ENCODE peak calls at places on chromosome 17, in seven cellular contexts. A is A549; O is stimulated activated CD4-positive, alpha-beta T cell treated with anti-CD3 and anti-CD28 coated beads, Interleukin-15, amount 100 ng/mL, for 1 hour; S is ovary; T is gastrocnemius medialis; G is activated gamma-delta T cell treated with Interleukin-2 at 50 U/mL for 16 hours; H is AG04450. Y is an unnamed sample.
A peak's percentile ranks its signal among the peaks of the same experiment; 100 is the strongest.

GRCh38 chr17:73308017-73308823 is 3.6 kb downstream of the CDC42EP4 start:
- DNase-seq in H (no peak), T (peak; percentile 65), G (no peak), O (no peak), A (peak; percentile 92), S (peak; percentile 93), Y (no peak)

GRCh38 chr17:77164483-77165030 is 23.8 kb downstream of the SEC14L1 start:
- DNase-seq in A (no peak), G (no peak), T (no peak), O (no peak), H (no peak), S (no peak), Y (no peak)

GRCh38 chr17:66371561-66371960 is 69.1 kb downstream of the PRKCA start:
- DNase-seq in S (no peak), A (no peak), O (no peak), T (no peak), G (no peak), H (no peak), Y (no peak)

GRCh38 chr17:60422162-60422665 is at the start of gene CHCT1:
- DNase-seq in A (no peak), T (no peak), S (peak; percentile 17), O (no peak), G (no peak), H (no peak), Y (no peak)

GRCh38 chr17:78492116-78492799 is 84.9 kb downstream of the DNAH17 start:
- DNase-seq in O (no peak), T (no peak), H (no peak), G (no peak), S (no peak), A (no peak), Y (no peak)

GRCh38 chr17:9259419-9259818 is 238.1 kb downstream of the NTN1 start:
- DNase-seq in S (no peak), A (no peak), O (no peak), H (no peak), T (no peak), G (no peak), Y (no peak)

GRCh38 chr17:46739982-46740381 is 78.5 kb downstream of the WNT3 start:
- DNase-seq in H (no peak), S (no peak), T (no peak), G (no peak), O (no peak), A (no peak), Y (no peak)

GRCh38 chr17:54891176-54891821 is 9.4 kb upstream of the TOM1L1 start:
- DNase-seq in S (no peak), H (peak; percentile 57), T (no peak), A (peak; percentile 80), G (no peak), O (no peak), Y (no peak)

GRCh38 chr17:77233635-77234334 is 93.0 kb downstream of the SEC14L1 start:
- DNase-seq in T (peak; percentile 40), S (no peak), G (no peak), O (no peak), H (peak; percentile 88), A (peak; percentile 77), Y (no peak)

GRCh38 chr17:75069783-75070182 is 18.0 kb upstream of the SLC16A5 start:
- DNase-seq in O (no peak), S (no peak), G (no peak), T (no peak), H (no peak), A (peak; percentile 78), Y (no peak)

GRCh38 chr17:39186481-39187002 is 10.9 kb downstream of the CACNB1 start:
- DNase-seq in G (no peak), S (no peak), T (no peak), H (no peak), O (no peak), A (no peak), Y (no peak)

GRCh38 chr17:57242148-57242547 is 14.2 kb upstream of the MSI2 start:
- DNase-seq in A (no peak), T (peak; percentile 81), S (peak; percentile 42), O (no peak), H (no peak), G (no peak), Y (no peak)

GRCh38 chr17:67466251-67466650 is 89.2 kb downstream of the PITPNC1 start:
- DNase-seq in A (no peak), T (no peak), O (no peak), H (no peak), S (no peak), G (no peak), Y (no peak)

GRCh38 chr17:12566281-12567002 is 99.2 kb upstream of the MYOCD start:
- DNase-seq in A (no peak), G (no peak), O (no peak), S (no peak), T (no peak), H (no peak), Y (no peak)

GRCh38 chr17:8807070-8807550 is 7.9 kb upstream of the MFSD6L start:
- DNase-seq in G (no peak), S (no peak), H (no peak), A (no peak), T (no peak), O (no peak), Y (no peak)

GRCh38 chr17:80773243-80773991 is 218.2 kb upstream of the CHMP6 start:
- DNase-seq in S (no peak), O (no peak), T (peak; percentile 95), H (no peak), G (no peak), A (no peak), Y (no peak)

GRCh38 chr17:68346448-68346847 is 55.2 kb downstream of the ARSG start:
- DNase-seq in H (no peak), S (no peak), A (no peak), T (no peak), O (peak; percentile 52), G (peak; percentile 66), Y (peak; percentile 58)

GRCh38 chr17:82875418-82875856 is 35.6 kb upstream of the ZNF750 start:
- DNase-seq in G (no peak), S (no peak), T (no peak), O (no peak), H (no peak), A (no peak), Y (no peak)

GRCh38 chr17:8976638-8977037 is 11.1 kb upstream of the PIK3R5 start:
- DNase-seq in G (no peak), A (no peak), H (no peak), S (no peak), T (no peak), O (no peak), Y (no peak)

GRCh38 chr17:36188891-36189306 is 7.7 kb downstream of the CCL3L1 start:
- DNase-seq in O (no peak), G (peak; percentile 71), S (no peak), H (no peak), A (no peak), T (peak; percentile 43), Y (no peak)

GRCh38 chr17:27481327-27481726 is 25.1 kb downstream of the KSR1 start:
- DNase-seq in T (no peak), A (no peak), S (no peak), G (peak; percentile 55), O (no peak), H (no peak), Y (peak; percentile 48)

GRCh38 chr17:81237591-81238489 is 1.0 kb downstream of the TEPSIN start:
- DNase-seq in G (no peak), O (no peak), A (no peak), T (no peak), H (no peak), S (no peak), Y (no peak)

GRCh38 chr17:28406478-28406824 is 439 bp upstream of the SLC46A1 start:
- DNase-seq in T (no peak), S (no peak), H (no peak), A (no peak), G (no peak), O (no peak), Y (no peak)

GRCh38 chr17:35213412-35213925 is 19.3 kb upstream of the SLC35G3 start:
- DNase-seq in O (no peak), S (no peak), A (no peak), G (no peak), H (no peak), T (no peak), Y (no peak)

GRCh38 chr17:2964831-2965230 is 98.6 kb downstream of the OR1D5 start:
- DNase-seq in O (no peak), H (no peak), S (no peak), T (no peak), G (no peak), A (no peak), Y (no peak)

GRCh38 chr17:7988750-7989178 is 13.7 kb upstream of the GUCY2D start:
- DNase-seq in S (no peak), A (peak; percentile 86), H (peak; percentile 67), O (no peak), T (no peak), G (peak; percentile 49), Y (no peak)

GRCh38 chr17:27319536-27320221 is 25.8 kb downstream of the WSB1 start:
- DNase-seq in O (no peak), T (peak; percentile 96), A (no peak), G (no peak), H (no peak), S (peak; percentile 74), Y (no peak)

GRCh38 chr17:75238684-75239191 is 22.7 kb downstream of the GGA3 start:
- DNase-seq in S (peak; percentile 61), A (peak; percentile 96), H (peak; percentile 43), T (peak; percentile 62), O (peak; percentile 45), G (peak; percentile 57), Y (peak; percentile 67)

GRCh38 chr17:6868579-6868978 is 37.0 kb upstream of the TEKT1 start:
- DNase-seq in T (no peak), O (no peak), H (no peak), G (no peak), A (no peak), S (no peak), Y (no peak)

GRCh38 chr17:82297280-82297803 is 20.1 kb downstream of the CD7 start:
- DNase-seq in O (peak; percentile 59), H (no peak), S (peak; percentile 62), G (peak; percentile 78), T (peak; percentile 98), A (peak; percentile 93), Y (peak; percentile 86)

GRCh38 chr17:78572277-78573205 is 4.7 kb downstream of the DNAH17 start:
- DNase-seq in G (no peak), T (no peak), S (no peak), A (no peak), H (no peak), O (no peak), Y (no peak)

GRCh38 chr17:40499551-40500189 is 1.8 kb downstream of the TNS4 start:
- DNase-seq in O (no peak), A (peak; percentile 85), S (peak; percentile 84), T (peak; percentile 93), G (no peak), H (no peak), Y (no peak)

GRCh38 chr17:9982159-9982558 is 77.1 kb upstream of the RCVRN start:
- DNase-seq in H (no peak), A (peak; percentile 53), T (no peak), O (no peak), S (no peak), G (no peak), Y (no peak)

GRCh38 chr17:47192549-47192948 is 3.5 kb upstream of the CDC27 start:
- DNase-seq in G (no peak), H (no peak), S (no peak), A (no peak), T (no peak), O (no peak), Y (no peak)

GRCh38 chr17:9658593-9659211 is 13.4 kb downstream of the USP43 start:
- DNase-seq in A (no peak), O (no peak), G (no peak), T (no peak), H (no peak), S (no peak), Y (no peak)

GRCh38 chr17:82118815-82119380 is 20.9 kb upstream of the FASN start:
- DNase-seq in T (no peak), H (no peak), O (no peak), A (no peak), S (no peak), G (no peak), Y (no peak)

GRCh38 chr17:42348104-42348503 is 40.1 kb downstream of the STAT3 start:
- DNase-seq in G (no peak), T (no peak), S (no peak), H (no peak), O (no peak), A (no peak), Y (no peak)